ENCODE peak calls at places on chromosome 15, in nine cellular contexts. G is activated naive CD4-positive, alpha-beta T cell treated with anti-CD3 and anti-CD28 coated beads, Interleukin-2, amount 50 U/mL, for 16 hours; C is stimulated activated CD4-positive, alpha-beta T cell treated with anti-CD3 and anti-CD28 coated beads, Interleukin-4, amount 100 ng/mL, for 1 hour; O is ACHN; F is C1 segment of cervical spinal cord; N is A172; W is GM19239; B is esophagus muscularis mucosa; T is NCI-H446. I is an unnamed sample.

GRCh38 chr15:48965972-48966371 is 2.3 kb upstream of the SHC4 start:
- DNase-seq in F (no peak), O (peak), B (no peak), N (peak), G (no peak), W (no peak), T (peak), C (no peak), I (no peak)

GRCh38 chr15:89089316-89090230 is 1.3 kb downstream of the ABHD2 start:
- DNase-seq in W (no peak), T (no peak), B (no peak), N (no peak), F (no peak), C (no peak), O (no peak), G (no peak), I (no peak)

GRCh38 chr15:63365004-63365555 is 16.6 kb downstream of the CA12 start:
- DNase-seq in O (no peak), W (no peak), T (no peak), B (no peak), C (no peak), G (no peak), F (no peak), N (no peak), I (no peak)

GRCh38 chr15:39969871-39970270 is 36.0 kb downstream of the EIF2AK4 start:
- DNase-seq in N (peak), C (no peak), F (no peak), B (no peak), O (peak), T (no peak), W (no peak), G (no peak), I (peak)

GRCh38 chr15:70956196-70956595 is 63.6 kb downstream of the LRRC49 start:
- DNase-seq in B (no peak), G (no peak), C (no peak), N (no peak), O (no peak), F (no peak), W (no peak), T (no peak), I (no peak)

GRCh38 chr15:31271706-31272557 is 54.7 kb upstream of the KLF13 start:
- DNase-seq in T (no peak), O (no peak), N (no peak), F (peak), C (no peak), G (no peak), W (no peak), B (peak), I (no peak)

GRCh38 chr15:48617619-48618018 is 27.9 kb downstream of the FBN1 start:
- DNase-seq in W (no peak), N (no peak), C (no peak), O (no peak), G (no peak), T (no peak), B (no peak), F (no peak), I (no peak)

GRCh38 chr15:62145015-62145735 is 19.9 kb downstream of the C2CD4B start:
- DNase-seq in F (no peak), W (no peak), N (no peak), O (no peak), B (peak), T (no peak), C (no peak), G (no peak), I (no peak)

GRCh38 chr15:75758071-75758872 is 45.6 kb upstream of the CSPG4 start:
- DNase-seq in B (peak), N (peak), F (peak), W (peak), C (peak), G (peak), T (peak), O (peak), I (peak)

GRCh38 chr15:95799286-95800187 is 531.0 kb upstream of the NR2F2 start:
- DNase-seq in B (no peak), N (peak), T (no peak), O (peak), F (no peak), W (no peak), C (no peak), G (no peak), I (peak)

GRCh38 chr15:78680416-78681068 is 39.5 kb upstream of the CHRNB4 start:
- DNase-seq in T (no peak), F (no peak), G (no peak), W (no peak), N (no peak), C (no peak), B (no peak), O (no peak), I (no peak)

GRCh38 chr15:68372291-68372811 is 59.6 kb downstream of the ITGA11 start:
- DNase-seq in C (no peak), O (peak), G (no peak), F (no peak), W (no peak), T (no peak), B (no peak), N (no peak), I (no peak)

GRCh38 chr15:57217716-57218598 is 158.3 kb upstream of the CGNL1 start:
- DNase-seq in O (peak), G (no peak), T (no peak), W (no peak), B (no peak), C (no peak), F (no peak), N (peak), I (no peak)

GRCh38 chr15:62741106-62741505 is 301.4 kb upstream of the TPM1 start:
- DNase-seq in T (no peak), W (no peak), B (no peak), C (no peak), N (no peak), F (no peak), G (no peak), O (no peak), I (no peak)